ENCODE peak calls at places on chromosomes 7 and 10, in four cellular contexts. O is activated B cell treated with CpG ODN at 0.5 μM for 24 hours, C is heart left ventricle, G is sigmoid colon. A is an unnamed sample.

GRCh38 chr7:77525231-77525630 is 11.9 kb upstream of the PTPN12 start:
- DNase-seq in O (no peak), C (no peak), G (no peak), A (no peak)

GRCh38 chr7:151697515-151697895 is 177.8 kb upstream of the RHEB start:
- DNase-seq in O (no peak), C (peak; percentile 43), G (no peak), A (no peak)

GRCh38 chr10:46217749-46218453 is 68.9 kb upstream of the ANTXRL start:
- DNase-seq in O (no peak), C (no peak), G (no peak), A (no peak)

GRCh38 chr7:124915242-124915641 is 14.4 kb downstream of the POT1 start:
- DNase-seq in O (no peak), C (no peak), G (no peak), A (no peak)

GRCh38 chr10:9762966-9763656 is 1254.6 kb upstream of the CELF2 start:
- DNase-seq in O (no peak), C (no peak), G (no peak), A (no peak)

GRCh38 chr10:101091546-101092290 is 29.9 kb downstream of the KAZALD1 start:
- DNase-seq in O (no peak), C (no peak), G (no peak), A (no peak)

GRCh38 chr7:75762350-75762917 is 9.6 kb downstream of the CCL26 start:
- DNase-seq in O (no peak), C (no peak), G (no peak), A (no peak)

GRCh38 chr10:43396928-43397624 is 11.9 kb downstream of the HNRNPF start:
- DNase-seq in O (peak; percentile 77), C (peak; percentile 92), G (peak; percentile 94), A (peak; percentile 95)

GRCh38 chr7:100855515-100855914 is 3.0 kb downstream of the SLC12A9 start:
- DNase-seq in O (no peak), C (peak; percentile 39), G (no peak), A (no peak)

GRCh38 chr7:4683884-4684565 is 1.9 kb downstream of the FOXK1 start:
- DNase-seq in O (peak; percentile 41), C (peak; percentile 81), G (peak; percentile 83), A (no peak)

GRCh38 chr7:130920122-130920521 is 186.1 kb upstream of the KLF14 start:
- DNase-seq in O (no peak), C (no peak), G (no peak), A (no peak)

GRCh38 chr7:14023342-14023741 is 33.9 kb upstream of the ETV1 start:
- DNase-seq in O (no peak), C (no peak), G (no peak), A (no peak)

DNA sequence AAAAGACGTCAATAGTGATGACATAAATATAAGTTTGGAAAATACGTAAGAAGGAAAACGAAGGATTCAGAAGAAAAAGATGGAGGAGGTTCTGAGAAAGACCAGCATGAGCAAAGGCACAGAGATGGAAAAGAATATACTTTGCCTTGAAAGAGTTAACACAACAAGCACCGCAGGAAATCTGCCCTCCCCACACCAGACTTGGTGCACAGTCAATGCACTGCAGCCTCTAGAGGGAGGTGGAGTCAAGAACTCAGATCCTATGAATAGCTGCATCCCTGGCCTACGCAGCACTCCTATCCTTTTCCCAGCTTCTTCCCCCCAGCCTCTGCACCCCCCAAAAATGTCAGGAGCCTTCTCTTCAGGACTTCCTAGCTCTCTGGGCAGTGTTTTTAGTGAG is 1370.6 kb upstream of the LRRTM3 start:
- DNase-seq in O (no peak), C (no peak), G (no peak), A (no peak)
- TF ChIP-seq CTCF in O (no peak), C (no peak), G (no peak), A (peak; percentile 21)

GRCh38 chr7:142445019-142445686 is 187.3 kb upstream of the PRSS58 start:
- DNase-seq in O (no peak), C (no peak), G (no peak), A (no peak)
- TF ChIP-seq CTCF in O (no peak), C (no peak), G (no peak), A (peak; percentile 29)

GRCh38 chr7:44108768-44109750 is 4.9 kb downstream of the AEBP1 start:
- DNase-seq in O (no peak), C (peak; percentile 58), G (no peak), A (no peak)
- TF ChIP-seq CTCF in O (no peak), C (no peak), G (no peak), A (peak; percentile 17)

GRCh38 chr10:79072994-79073654 is 4.4 kb downstream of the ZMIZ1 start:
- DNase-seq in O (no peak), C (no peak), G (no peak), A (no peak)
- TF ChIP-seq CTCF in O (no peak), C (no peak), G (no peak), A (peak; percentile 32)

A was measured in chondrocyte.